ENCODE peak calls at places on chromosomes 16 and 17, in eight cellular contexts. N is GM23248; V is psoas muscle; J is adipocyte; W is aorta; R is CD4-positive, alpha-beta memory T cell; T is upper lobe of right lung; X is CD8-positive, alpha-beta memory T cell. F is an unnamed sample. For H3K4me1, the result is how much of the 10 kb centered on the place peaks cover.

GRCh38 chr17:71287246-71287828 is 833.5 kb upstream of the SOX9 start:
- DNase-seq in V (no peak), N (peak), X (no peak), W (no peak), R (no peak), J (no peak), T (no peak), F (no peak)

GRCh38 chr17:1509255-1509943 is 7.0 kb downstream of the INPP5K start:
- DNase-seq in X (no peak), R (no peak), V (no peak), T (no peak), N (no peak), J (no peak), W (no peak), F (no peak)

GRCh38 chr17:67469208-67469980 is 92.3 kb downstream of the PITPNC1 start:
- DNase-seq in N (no peak), W (no peak), R (no peak), T (no peak), X (peak), J (peak), V (no peak), F (no peak)

GRCh38 chr16:57268804-57269800 is 15.4 kb downstream of the PLLP start:
- DNase-seq in J (no peak), T (peak), X (no peak), N (no peak), R (no peak), W (no peak), V (no peak), F (no peak)

GRCh38 chr17:8698142-8699050 is 46.2 kb downstream of the CCDC42 start:
- DNase-seq in T (no peak), X (no peak), N (peak), W (peak), J (peak), R (no peak), V (peak), F (peak)

GRCh38 chr16:65377131-65377649 is 255.3 kb upstream of the CDH11 start:
- DNase-seq in J (no peak), R (no peak), T (no peak), N (peak), X (no peak), V (no peak), W (no peak), F (no peak)

GRCh38 chr16:15973460-15973859 is 24.0 kb downstream of the ABCC1 start:
- DNase-seq in X (no peak), N (peak), R (no peak), J (peak), W (no peak), T (no peak), V (no peak), F (no peak)

GRCh38 chr17:8455660-8456059 is 20.0 kb downstream of the NDEL1 start:
- DNase-seq in J (no peak), X (no peak), V (no peak), N (no peak), W (no peak), R (no peak), T (no peak), F (no peak)

GRCh38 chr17:57284984-57285646 is 28.8 kb downstream of the MSI2 start:
- DNase-seq in V (no peak), T (no peak), X (no peak), N (no peak), R (peak), J (no peak), W (no peak), F (no peak)

GRCh38 chr17:57034807-57035754 is 50.0 kb upstream of the AKAP1 start:
- DNase-seq in T (peak), W (no peak), J (no peak), R (no peak), N (no peak), X (no peak), V (no peak), F (no peak)

GRCh38 chr17:2238432-2239169 is 65.0 kb downstream of the SMG6 start:
- DNase-seq in V (peak), T (no peak), N (peak), R (no peak), J (no peak), X (no peak), W (no peak), F (no peak)

GRCh38 chr16:2022723-2023097 is 3.1 kb downstream of the NPW start:
- DNase-seq in V (no peak), J (no peak), T (no peak), X (no peak), N (no peak), R (no peak), W (no peak), F (no peak)

GRCh38 chr17:80951121-80952090 is 40.2 kb upstream of the CHMP6 start:
- DNase-seq in T (peak), X (no peak), J (no peak), W (no peak), N (no peak), V (no peak), R (no peak), F (peak)

GRCh38 chr16:87406495-87407088 is 14.5 kb downstream of the MAP1LC3B start:
- DNase-seq in X (no peak), N (no peak), T (peak), W (no peak), J (no peak), R (no peak), V (no peak), F (no peak)

DNA sequence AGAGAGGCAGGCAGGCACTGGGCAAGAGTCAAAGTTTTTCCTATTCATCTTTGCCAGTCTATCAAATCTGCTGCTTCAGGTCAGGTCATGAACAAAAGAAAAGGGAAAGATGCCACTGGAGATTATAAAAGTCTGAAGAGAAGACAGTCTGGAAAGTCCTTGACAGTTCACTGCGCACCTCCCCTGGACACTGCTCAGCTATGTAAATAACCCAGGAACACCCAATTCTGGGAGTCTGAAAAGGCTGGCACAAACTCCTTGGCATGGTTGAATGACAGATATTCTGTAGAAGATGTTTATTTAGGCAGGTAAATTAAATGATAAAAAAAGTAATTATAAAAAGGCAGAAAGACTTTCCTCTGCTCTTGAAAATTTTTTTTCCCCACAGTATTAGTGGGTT is 5.2 kb upstream of the CORO6 start:
- DNase-seq in R (no peak), W (no peak), V (no peak), X (no peak), J (no peak), T (no peak), N (no peak), F (no peak)
- H3K4me1 ChIP-seq in R (under half), W (under half), V (half or more), X (under half), J (under half), T (under half), N (under half), F (under half)

GRCh38 chr17:82408288-82408937 is 9.7 kb upstream of the HEXD start:
- DNase-seq in J (no peak), R (no peak), V (no peak), X (no peak), N (no peak), W (no peak), T (no peak), F (no peak)

GRCh38 chr17:82412535-82413520 is 5.3 kb upstream of the HEXD start:
- DNase-seq in R (no peak), N (no peak), W (no peak), V (no peak), T (no peak), X (no peak), J (no peak), F (no peak)

GRCh38 chr17:82411396-82412053 is 6.6 kb upstream of the HEXD start:
- DNase-seq in V (no peak), N (no peak), R (no peak), T (no peak), J (no peak), W (no peak), X (no peak), F (no peak)

GRCh38 chr17:82408938-82409318 is 9.2 kb upstream of the HEXD start:
- DNase-seq in X (no peak), R (no peak), J (no peak), W (no peak), N (no peak), V (no peak), T (no peak), F (no peak)

GRCh38 chr17:82410014-82410716 is 8.0 kb upstream of the HEXD start:
- DNase-seq in X (no peak), W (no peak), R (no peak), J (no peak), T (no peak), N (no peak), V (no peak), F (no peak)
- H3K4me1 ChIP-seq in X (under half), W (under half), R (under half), J (under half), T (under half), N (under half), V (under half), F (under half)

GRCh38 chr16:9123871-9124270 is 32.4 kb downstream of the HAPSTR1 start:
- DNase-seq in V (peak), R (no peak), X (no peak), W (peak), T (peak), N (no peak), J (no peak), F (peak)
- H3K4me1 ChIP-seq in V (under half), R (under half), X (under half), W (under half), T (under half), N (under half), J (under half), F (under half)

GRCh38 chr16:69190046-69190588 is 3.2 kb downstream of the SNTB2 start:
- DNase-seq in X (no peak), J (no peak), N (no peak), V (no peak), W (no peak), R (no peak), T (no peak), F (no peak)
- H3K4me1 ChIP-seq in X (under half), J (half or more), N (under half), V (under half), W (under half), R (half or more), T (under half), F (under half)

GRCh38 chr16:23953476-23953875 is 117.7 kb downstream of the PRKCB start:
- DNase-seq in V (no peak), X (no peak), T (no peak), R (no peak), N (no peak), J (no peak), W (no peak), F (no peak)
- H3K4me1 ChIP-seq in V (under half), X (half or more), T (under half), R (half or more), N (under half), J (under half), W (under half), F (under half)

DNA sequence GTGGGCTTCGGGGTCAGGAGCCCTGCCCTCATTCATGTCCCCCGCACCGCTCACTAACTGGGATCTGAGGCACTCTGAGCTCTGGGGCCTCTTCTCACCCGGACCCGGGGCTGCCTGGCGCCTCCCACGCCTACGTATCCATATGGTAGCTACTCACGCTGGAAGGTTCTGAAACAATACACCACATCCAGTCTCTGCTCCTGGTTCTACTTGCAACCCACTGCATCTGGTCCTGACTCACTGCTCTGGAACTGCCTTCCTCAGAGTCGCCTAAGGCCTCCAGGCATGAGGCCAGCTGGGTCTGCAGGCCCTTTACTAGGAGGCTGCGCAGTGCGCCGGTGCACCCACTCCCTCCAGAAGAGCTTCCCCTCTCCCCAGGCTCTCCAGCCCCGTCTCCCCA is 18.1 kb downstream of the USP36 start:
- DNase-seq in R (no peak), W (peak), T (no peak), X (no peak), N (peak), J (peak), V (no peak), F (no peak)
- H3K4me1 ChIP-seq in R (under half), W (under half), T (under half), X (under half), N (under half), J (under half), V (under half), F (under half)

GRCh38 chr16:68367034-68367433 is 56.2 kb downstream of the PRMT7 start:
- DNase-seq in W (no peak), X (no peak), J (peak), N (peak), R (peak), V (no peak), T (no peak), F (no peak)
- H3K4me1 ChIP-seq in W (under half), X (under half), J (under half), N (under half), R (half or more), V (under half), T (under half), F (under half)

F was measured in tibial artery.